ENCODE peak calls at places on chromosome 10, in ten cellular contexts. I, Q, U, R, P, Y, Z, J, H and B are unnamed samples.

GRCh38 chr10:3981300-3981699 is 196.3 kb upstream of the KLF6 start:
- DNase-seq in U (no peak), Q (no peak), J (no peak), I (no peak), R (no peak), Y (no peak), Z (no peak), P (no peak), H (no peak), B (no peak)

GRCh38 chr10:124354411-124355382 is 64.0 kb downstream of the OAT start:
- DNase-seq in Z (no peak), J (peak; percentile 12), Q (peak; percentile 77), U (peak; percentile 82), I (peak; percentile 30), Y (no peak), P (peak; percentile 48), R (peak; percentile 78), H (peak; percentile 70), B (peak; percentile 6)

GRCh38 chr10:420154-421121 is 269.0 kb downstream of the DIP2C start:
- DNase-seq in Z (no peak), H (no peak), Y (no peak), I (no peak), U (no peak), Q (no peak), P (no peak), J (no peak), R (peak; percentile 82), B (no peak)

GRCh38 chr10:69496352-69497234 is 45.3 kb downstream of the TSPAN15 start:
- DNase-seq in Y (no peak), Z (no peak), I (no peak), Q (no peak), R (no peak), U (peak; percentile 44), J (no peak), H (peak; percentile 23), P (no peak), B (no peak)

GRCh38 chr10:127908106-127908957 is 1.4 kb downstream of the PTPRE start:
- DNase-seq in H (no peak), P (no peak), Q (no peak), R (no peak), I (peak; percentile 20), Z (no peak), Y (no peak), U (no peak), J (no peak), B (no peak)

GRCh38 chr10:29805134-29805691 is 170.4 kb upstream of the SVIL start:
- DNase-seq in R (no peak), Z (no peak), P (no peak), I (no peak), H (no peak), Y (no peak), Q (no peak), U (no peak), J (no peak), B (no peak)

GRCh38 chr10:10294801-10295515 is 722.7 kb upstream of the CELF2 start:
- DNase-seq in P (no peak), I (no peak), Y (no peak), J (peak; percentile 76), Z (no peak), U (no peak), Q (no peak), H (no peak), R (no peak), B (no peak)

GRCh38 chr10:3964516-3964915 is 179.5 kb upstream of the KLF6 start:
- DNase-seq in P (no peak), J (no peak), R (no peak), Y (no peak), I (no peak), U (no peak), Z (no peak), H (no peak), Q (no peak), B (no peak)

GRCh38 chr10:119531067-119531466 is 11.5 kb downstream of the RGS10 start:
- DNase-seq in J (no peak), Y (no peak), H (no peak), I (no peak), P (no peak), U (no peak), R (no peak), Q (no peak), Z (no peak), B (peak; percentile 52)

GRCh38 chr10:51073461-51074237 is 638 bp upstream of the PRKG1 start:
- DNase-seq in U (no peak), H (no peak), P (peak; percentile 35), Z (no peak), J (peak; percentile 10), R (peak; percentile 76), Y (no peak), Q (peak; percentile 40), I (peak; percentile 46), B (no peak)

GRCh38 chr10:124534231-124534798 is 72.7 kb downstream of the LHPP start:
- DNase-seq in P (no peak), J (peak; percentile 61), U (no peak), R (no peak), H (peak; percentile 62), Z (peak; percentile 33), I (no peak), Y (no peak), Q (peak; percentile 66), B (no peak)

GRCh38 chr10:3486346-3487065 is 298.5 kb downstream of the KLF6 start:
- DNase-seq in P (no peak), Y (no peak), I (peak; percentile 73), H (peak; percentile 80), Z (no peak), Q (no peak), R (no peak), J (no peak), U (peak; percentile 79), B (no peak)

GRCh38 chr10:29141761-29142160 is 147.1 kb upstream of the LYZL1 start:
- DNase-seq in Y (no peak), P (no peak), J (no peak), I (no peak), U (no peak), Q (no peak), Z (no peak), R (no peak), H (no peak), B (no peak)

GRCh38 chr10:103078309-103078615 is 114.8 kb downstream of the NT5C2 start:
- DNase-seq in R (no peak), J (no peak), U (no peak), P (no peak), Z (no peak), Q (no peak), Y (no peak), I (no peak), H (no peak), B (no peak)
- H3K27ac ChIP-seq in R (peak overlapping the region; percentile 73), J (no peak overlapping the region), U (no peak overlapping the region), P (no peak overlapping the region), Z (no peak overlapping the region), Q (peak overlapping the region; percentile 4), Y (no peak overlapping the region), I (peak overlapping the region; percentile 58), H (no peak overlapping the region), B (no peak overlapping the region)

DNA sequence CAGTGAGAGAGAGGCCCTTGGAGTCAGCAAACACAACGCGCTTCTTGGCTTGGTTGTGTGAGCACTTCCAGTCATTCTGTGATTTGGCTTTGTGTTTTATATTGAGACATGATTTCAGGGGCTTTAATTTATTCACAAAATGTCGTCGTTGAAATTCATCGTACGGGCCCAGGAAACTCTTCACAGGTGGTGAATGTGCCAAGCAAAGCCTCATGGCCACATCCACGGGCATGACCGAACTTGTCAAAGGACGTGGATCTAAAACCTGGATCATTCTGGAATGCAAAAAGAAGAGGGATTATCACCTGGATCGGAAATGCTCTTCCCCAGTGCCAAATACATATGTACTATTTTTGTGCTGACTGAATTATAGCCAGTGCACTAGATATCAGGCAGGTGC is 2.3 kb downstream of the PPP1R3C start:
- DNase-seq in Y (no peak), Q (no peak), I (no peak), R (no peak), J (no peak), Z (no peak), H (no peak), U (no peak), P (no peak), B (no peak)
- H3K4me3 ChIP-seq in Y (no peak overlapping the region), Q (no peak overlapping the region), I (no peak overlapping the region), R (peak overlapping the region; percentile 79), J (peak overlapping the region; percentile 81), Z (no peak overlapping the region), H (peak overlapping the region; percentile 62), U (peak overlapping the region; percentile 60), P (no peak overlapping the region), B (peak overlapping the region; percentile 85)

GRCh38 chr10:113020838-113021237 is 70.8 kb downstream of the TCF7L2 start:
- DNase-seq in I (peak; percentile 62), Z (no peak), H (no peak), Q (no peak), R (no peak), Y (no peak), U (no peak), J (no peak), P (no peak), B (no peak)

GRCh38 chr10:113019692-113020424 is 69.8 kb downstream of the TCF7L2 start:
- DNase-seq in P (no peak), R (no peak), Y (no peak), J (no peak), H (no peak), I (peak; percentile 55), Q (no peak), Z (no peak), U (no peak), B (no peak)

GRCh38 chr10:113021268-113022028 is 71.4 kb downstream of the TCF7L2 start:
- DNase-seq in P (no peak), I (peak; percentile 23), Q (no peak), J (peak; percentile 21), H (no peak), U (no peak), R (no peak), Y (no peak), Z (no peak), B (no peak)

GRCh38 chr10:113019096-113019495 is 69.0 kb downstream of the TCF7L2 start:
- DNase-seq in Q (no peak), I (no peak), Y (no peak), R (no peak), Z (no peak), J (no peak), U (no peak), P (no peak), H (no peak), B (no peak)

DNA sequence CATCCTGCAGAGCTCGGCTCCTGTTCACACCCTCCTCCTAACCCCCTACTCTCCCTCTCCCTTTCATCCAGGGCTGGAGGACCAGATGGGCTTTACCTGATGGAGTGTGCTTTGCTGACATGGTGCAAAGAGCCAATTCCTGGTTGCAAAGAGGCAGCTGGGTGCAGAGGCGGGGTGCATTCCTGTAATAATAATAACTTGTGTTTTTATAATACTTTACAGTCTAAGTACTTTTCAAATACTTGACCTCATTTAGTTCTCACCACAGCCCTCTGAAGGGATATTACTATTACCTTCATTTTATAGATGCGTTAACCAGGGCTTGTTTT is 70.3 kb downstream of the TCF7L2 start:
- DNase-seq in U (no peak), H (no peak), Y (no peak), R (no peak), I (no peak), P (no peak), Q (no peak), Z (no peak), J (no peak), B (no peak)
- H3K27ac ChIP-seq in U (peak overlapping the region; percentile 51), H (peak overlapping the region; percentile 24), Y (no peak overlapping the region), R (peak overlapping the region; percentile 42), I (no peak overlapping the region), P (no peak overlapping the region), Q (no peak overlapping the region), Z (no peak overlapping the region), J (no peak overlapping the region), B (no peak overlapping the region)

DNA sequence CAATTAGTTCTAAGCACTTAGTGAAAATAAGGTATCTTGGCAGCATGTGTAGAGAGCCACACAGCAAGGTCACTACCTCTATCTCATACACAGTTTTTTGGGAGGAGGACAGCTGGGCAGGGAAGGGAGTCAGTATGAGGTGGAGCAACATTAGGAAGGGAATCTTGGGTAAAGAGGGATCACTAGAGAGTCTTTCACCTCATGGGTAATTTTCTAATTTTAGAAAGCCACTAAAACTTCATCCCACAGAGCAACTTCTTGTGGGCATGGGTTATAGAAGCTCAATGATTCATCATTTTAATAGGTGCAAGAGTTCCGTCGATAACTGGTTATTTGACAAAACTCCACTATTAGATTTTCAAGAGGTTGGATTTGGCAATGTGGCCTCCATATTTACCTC is 2.5 kb downstream of the NRAP start:
- DNase-seq in H (no peak), Q (no peak), J (no peak), Z (no peak), U (no peak), I (no peak), R (no peak), P (no peak), Y (no peak), B (no peak)
- H3K4me3 ChIP-seq in H (no peak overlapping the region), Q (no peak overlapping the region), J (no peak overlapping the region), Z (no peak overlapping the region), U (no peak overlapping the region), I (no peak overlapping the region), R (no peak overlapping the region), P (no peak overlapping the region), Y (no peak overlapping the region), B (no peak overlapping the region)